ENCODE peak calls at places on chromosomes 11 and 22, in six cellular contexts. Z, D, E, R, X and G are unnamed samples.

GRCh38 chr11:125675196-125675595 is 5.5 kb downstream of the ACRV1 start:
- DNase-seq in D (no peak), Z (no peak), X (no peak), R (no peak), E (no peak), G (no peak)

GRCh38 chr11:62146476-62147200 is 22.8 kb downstream of the INCENP start:
- DNase-seq in D (no peak), R (no peak), X (no peak), E (no peak), Z (no peak), G (no peak)

GRCh38 chr11:68838572-68838964 is 3.1 kb downstream of the CPT1A start:
- DNase-seq in X (no peak), D (no peak), Z (no peak), E (no peak), R (no peak), G (no peak)

GRCh38 chr22:40588726-40589125 is 47.8 kb downstream of the MRTFA start:
- DNase-seq in R (no peak), Z (no peak), D (no peak), E (no peak), X (no peak), G (no peak)

GRCh38 chr22:48081281-48081680 is 1318.8 kb downstream of the TBC1D22A start:
- DNase-seq in R (no peak), Z (no peak), D (no peak), X (no peak), E (no peak), G (no peak)

GRCh38 chr11:88318017-88318416 is 19.5 kb downstream of the CTSC start:
- DNase-seq in X (no peak), E (no peak), D (no peak), R (no peak), Z (no peak), G (no peak)

GRCh38 chr11:5237384-5237783 is 3.1 kb upstream of the HBD start:
- DNase-seq in R (no peak), Z (no peak), D (no peak), X (no peak), E (no peak), G (no peak)

GRCh38 chr11:32092581-32093170 is 1.8 kb downstream of the RCN1 start:
- DNase-seq in Z (no peak), E (no peak), X (no peak), D (no peak), R (no peak), G (no peak)

GRCh38 chr11:114314096-114314495 is 17.9 kb downstream of the NNMT start:
- DNase-seq in Z (no peak), R (no peak), E (no peak), X (no peak), D (no peak), G (no peak)